ENCODE peak calls at places on chromosomes 11 and 22, in nine cellular contexts. B is CD8-positive, alpha-beta memory T cell; I is neuronal stem cell; M is kidney; R is heart right ventricle; A is lower lobe of right lung; J is stomach; W is lung; C is dorsolateral prefrontal cortex. L is an unnamed sample.

GRCh38 chr11:28619870-28620540 is 511.8 kb downstream of the METTL15 start:
- DNase-seq in B (no peak), I (no peak), M (no peak), R (no peak), A (no peak), J (no peak), W (no peak), C (no peak), L (no peak)

GRCh38 chr11:44505591-44506054 is 59.8 kb upstream of the CD82 start:
- DNase-seq in B (no peak), I (no peak), M (no peak), R (no peak), A (no peak), J (no peak), W (no peak), C (no peak), L (no peak)

GRCh38 chr11:66073669-66074068 is 3.6 kb downstream of the PACS1 start:
- DNase-seq in B (no peak), I (no peak), M (no peak), R (no peak), A (no peak), J (no peak), W (no peak), C (no peak), L (no peak)

GRCh38 chr22:47631571-47632102 is 869.2 kb downstream of the TBC1D22A start:
- DNase-seq in B (no peak), I (no peak), M (no peak), R (no peak), A (no peak), J (peak), W (peak), C (peak), L (no peak)

GRCh38 chr22:46533434-46533833 is 4.0 kb downstream of the CELSR1 start:
- DNase-seq in B (no peak), I (no peak), M (peak), R (no peak), A (peak), J (no peak), W (peak), C (no peak), L (no peak)

GRCh38 chr22:48551716-48552268 is 1275.9 kb downstream of the BRD1 start:
- DNase-seq in B (no peak), I (no peak), M (no peak), R (no peak), A (no peak), J (no peak), W (no peak), C (no peak), L (no peak)

GRCh38 chr11:120511804-120512726 is 517 bp downstream of the GRIK4 start:
- DNase-seq in B (no peak), I (no peak), M (peak), R (no peak), A (peak), J (peak), W (no peak), C (no peak), L (no peak)

GRCh38 chr11:12587333-12587997 is 86.8 kb upstream of the TEAD1 start:
- DNase-seq in B (no peak), I (no peak), M (no peak), R (no peak), A (no peak), J (no peak), W (no peak), C (no peak), L (no peak)

GRCh38 chr22:46731246-46732040 is 6.6 kb downstream of the CERK start:
- DNase-seq in B (no peak), I (no peak), M (peak), R (peak), A (peak), J (peak), W (peak), C (no peak), L (peak)

GRCh38 chr22:39241632-39242388 is 3.0 kb downstream of the PDGFB start:
- DNase-seq in B (peak), I (no peak), M (no peak), R (no peak), A (no peak), J (no peak), W (no peak), C (no peak), L (no peak)

GRCh38 chr11:45556851-45557707 is 108.3 kb downstream of the CHST1 start:
- DNase-seq in B (no peak), I (no peak), M (no peak), R (peak), A (no peak), J (no peak), W (no peak), C (no peak), L (no peak)

GRCh38 chr22:44583076-44583760 is 85.2 kb upstream of the RTL6 start:
- DNase-seq in B (no peak), I (no peak), M (peak), R (no peak), A (peak), J (no peak), W (no peak), C (no peak), L (peak)

GRCh38 chr22:38282397-38282796 is 9.6 kb upstream of the TMEM184B start:
- DNase-seq in B (no peak), I (no peak), M (no peak), R (no peak), A (no peak), J (no peak), W (no peak), C (no peak), L (no peak)

GRCh38 chr11:44746894-44747293 is 20.1 kb downstream of the TSPAN18 start:
- DNase-seq in B (no peak), I (no peak), M (no peak), R (peak), A (no peak), J (no peak), W (no peak), C (peak), L (peak)

GRCh38 chr11:64892411-64892831 is 14.0 kb upstream of the EHD1 start:
- DNase-seq in B (no peak), I (no peak), M (peak), R (peak), A (no peak), J (no peak), W (no peak), C (no peak), L (peak)

GRCh38 chr11:117303101-117303500 is 12.0 kb downstream of the BACE1-AS start:
- DNase-seq in B (no peak), I (no peak), M (no peak), R (no peak), A (no peak), J (no peak), W (no peak), C (no peak), L (no peak)
- H3K27ac ChIP-seq in B (no peak), I (no peak), M (no peak), R (no peak), A (no peak), J (no peak), W (no peak), C (no peak), L (no peak)

DNA sequence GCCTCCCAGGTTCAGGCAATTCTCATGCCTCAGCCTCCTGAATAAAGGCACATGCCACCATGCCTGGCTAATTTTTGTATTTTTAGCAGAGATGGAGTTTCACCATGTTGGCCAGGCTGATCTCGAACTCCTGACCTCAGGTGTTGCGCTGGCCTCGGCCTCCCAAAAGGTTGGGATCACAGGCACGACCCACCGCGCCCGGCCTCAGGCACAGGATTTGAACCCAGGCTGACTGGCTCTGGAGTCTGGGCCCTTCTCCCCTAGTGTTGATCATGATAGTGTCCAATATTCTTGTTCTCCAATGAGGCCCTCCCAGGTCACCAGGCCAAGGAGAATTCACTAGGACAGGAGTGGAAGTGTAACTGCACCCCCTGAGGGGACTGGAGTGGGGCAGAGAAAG is 401.9 kb downstream of the LARGE1 start:
- DNase-seq in B (no peak), I (no peak), M (no peak), R (no peak), A (no peak), J (no peak), W (no peak), C (no peak), L (no peak)
- H3K27ac ChIP-seq in B (no peak), I (no peak), M (no peak), R (no peak), A (no peak), J (no peak), W (no peak), C (no peak), L (no peak)

GRCh38 chr22:34072585-34072984 is 152.3 kb upstream of the LARGE1 start:
- DNase-seq in B (no peak), I (no peak), M (no peak), R (no peak), A (no peak), J (no peak), W (no peak), C (no peak), L (no peak)
- H3K27ac ChIP-seq in B (no peak), I (no peak), M (no peak), R (no peak), A (no peak), J (no peak), W (no peak), C (peak), L (no peak)

GRCh38 chr11:67118801-67119576 is at the start of gene KDM2A:
- DNase-seq in B (peak), I (peak), M (peak), R (peak), A (peak), J (peak), W (peak), C (peak), L (peak)

GRCh38 chr11:67118059-67118766 is 850 bp upstream of the KDM2A start:
- DNase-seq in B (peak), I (no peak), M (peak), R (peak), A (peak), J (peak), W (peak), C (peak), L (peak)

GRCh38 chr11:67119577-67120391 is 721 bp downstream of the KDM2A start:
- DNase-seq in B (peak), I (peak), M (peak), R (peak), A (peak), J (no peak), W (no peak), C (peak), L (no peak)

GRCh38 chr11:67117176-67117575 is 1.9 kb upstream of the KDM2A start:
- DNase-seq in B (no peak), I (no peak), M (no peak), R (no peak), A (no peak), J (no peak), W (no peak), C (no peak), L (no peak)

DNA sequence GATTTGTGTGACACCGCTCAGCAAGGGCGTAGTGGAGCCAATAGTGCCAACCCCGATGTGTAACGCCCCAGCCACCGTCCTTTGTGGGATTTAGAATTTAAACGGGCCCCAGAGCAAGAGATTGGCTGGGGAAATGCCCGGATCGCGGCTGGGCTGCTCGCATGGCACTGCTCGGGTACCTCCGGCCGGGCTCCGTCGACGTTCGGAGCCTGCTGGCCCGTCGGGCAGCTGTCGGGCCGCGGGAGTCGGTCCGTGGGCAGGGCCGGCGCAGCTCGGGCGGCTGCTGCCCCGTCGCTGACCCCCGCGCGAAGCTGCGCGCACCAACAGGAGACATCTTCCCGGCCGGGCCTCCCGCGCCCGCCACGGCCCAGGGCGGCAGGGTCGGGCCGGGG is 1.4 kb upstream of the KDM2A start:
- DNase-seq in B (peak), I (no peak), M (peak), R (peak), A (peak), J (no peak), W (no peak), C (peak), L (peak)
- H3K27ac ChIP-seq in B (peak), I (no peak), M (peak), R (peak), A (peak), J (peak), W (peak), C (peak), L (peak)

GRCh38 chr22:20533095-20533878 is 25.9 kb downstream of the MED15 start:
- DNase-seq in B (no peak), I (no peak), M (no peak), R (no peak), A (no peak), J (no peak), W (no peak), C (no peak), L (no peak)
- H3K27ac ChIP-seq in B (no peak), I (peak), M (no peak), R (peak), A (peak), J (peak), W (peak), C (peak), L (peak)

GRCh38 chr11:47154738-47155570 is 21.7 kb downstream of the ARFGAP2 start:
- DNase-seq in B (peak), I (no peak), M (no peak), R (no peak), A (no peak), J (no peak), W (no peak), C (no peak), L (no peak)

GRCh38 chr11:47152126-47152952 is 24.3 kb downstream of the ARFGAP2 start:
- DNase-seq in B (no peak), I (no peak), M (peak), R (no peak), A (no peak), J (no peak), W (no peak), C (no peak), L (no peak)

GRCh38 chr11:47155914-47156313 is 20.8 kb downstream of the ARFGAP2 start:
- DNase-seq in B (no peak), I (no peak), M (no peak), R (no peak), A (no peak), J (no peak), W (no peak), C (no peak), L (no peak)

GRCh38 chr11:47156333-47156732 is 20.3 kb downstream of the ARFGAP2 start:
- DNase-seq in B (no peak), I (no peak), M (no peak), R (no peak), A (no peak), J (no peak), W (no peak), C (no peak), L (no peak)

GRCh38 chr11:47152953-47153950 is 23.4 kb downstream of the ARFGAP2 start:
- DNase-seq in B (peak), I (peak), M (peak), R (peak), A (peak), J (peak), W (peak), C (peak), L (peak)
- H3K27ac ChIP-seq in B (no peak), I (no peak), M (no peak), R (no peak), A (peak), J (no peak), W (no peak), C (peak), L (peak)

GRCh38 chr11:61948505-61948904 is 1.6 kb upstream of the BEST1 start:
- DNase-seq in B (no peak), I (no peak), M (no peak), R (no peak), A (no peak), J (no peak), W (no peak), C (no peak), L (no peak)

GRCh38 chr11:61947486-61948210 is 2.5 kb upstream of the BEST1 start:
- DNase-seq in B (peak), I (peak), M (peak), R (peak), A (peak), J (peak), W (peak), C (peak), L (peak)

GRCh38 chr11:61951484-61952135 is 1.5 kb downstream of the BEST1 start:
- DNase-seq in B (no peak), I (no peak), M (no peak), R (no peak), A (no peak), J (no peak), W (no peak), C (no peak), L (no peak)

GRCh38 chr11:61949169-61950034 is 749 bp upstream of the BEST1 start:
- DNase-seq in B (no peak), I (no peak), M (peak), R (peak), A (peak), J (no peak), W (peak), C (peak), L (peak)

GRCh38 chr11:61950035-61950547 is at the start of gene BEST1:
- DNase-seq in B (no peak), I (no peak), M (no peak), R (no peak), A (no peak), J (no peak), W (no peak), C (peak), L (no peak)
- H3K27ac ChIP-seq in B (peak), I (no peak), M (no peak), R (no peak), A (no peak), J (peak), W (no peak), C (peak), L (peak)

L was measured in left ventricle myocardium inferior.